ENCODE peak calls at places on chromosomes 2 and 18, in seven cellular contexts. B is progenitor cell of endocrine pancreas, J is colonic mucosa, N is K562, T is mucosa of descending colon, X is neural crest cell, S is glutamatergic neuron. E is an unnamed sample.

GRCh38 chr18:59123588-59124369 is 15.9 kb upstream of the SEC11C start:
- DNase-seq in X (no peak), T (no peak), J (no peak), B (no peak), N (no peak), S (no peak), E (peak; percentile 65)

GRCh38 chr2:214005337-214005736 is 405.5 kb upstream of the VWC2L start:
- DNase-seq in X (no peak), S (no peak), J (no peak), N (no peak), B (no peak), T (no peak), E (no peak)

GRCh38 chr2:10432315-10433181 is 15.6 kb downstream of the ODC1 start:
- DNase-seq in X (no peak), S (peak; percentile 17), B (no peak), T (peak; percentile 83), N (no peak), J (peak; percentile 75), E (no peak)

GRCh38 chr2:163682695-163683094 is 53.1 kb downstream of the FIGN start:
- DNase-seq in T (no peak), S (no peak), B (no peak), J (no peak), X (no peak), N (no peak), E (peak; percentile 38)

GRCh38 chr2:236318401-236318800 is 54.2 kb upstream of the ASB18 start:
- DNase-seq in T (no peak), S (no peak), B (no peak), N (no peak), X (no peak), J (no peak), E (no peak)

GRCh38 chr2:238864207-238865014 is 16.5 kb downstream of the TWIST2 start:
- DNase-seq in J (peak; percentile 87), S (no peak), N (peak; percentile 5), T (peak; percentile 80), X (peak; percentile 52), B (peak; percentile 56), E (peak; percentile 98)

GRCh38 chr2:174590928-174591648 is 6.5 kb downstream of the WIPF1 start:
- DNase-seq in N (no peak), J (no peak), B (no peak), T (no peak), X (no peak), S (no peak), E (no peak)

GRCh38 chr18:69172046-69172445 is 228.6 kb upstream of the DOK6 start:
- DNase-seq in B (no peak), J (no peak), X (no peak), T (no peak), N (no peak), S (no peak), E (no peak)

GRCh38 chr2:65576861-65577601 is 144.6 kb upstream of the SPRED2 start:
- DNase-seq in J (no peak), T (no peak), B (no peak), N (peak; percentile 52), X (no peak), S (no peak), E (peak; percentile 80)

GRCh38 chr2:96536445-96537065 is at the start of gene ARID5A:
- DNase-seq in T (peak; percentile 95), J (peak; percentile 96), S (peak; percentile 88), X (peak; percentile 84), N (peak; percentile 94), B (peak; percentile 85), E (peak; percentile 92)

GRCh38 chr2:100524331-100524730 is 38.5 kb upstream of the PDCL3 start:
- DNase-seq in B (no peak), X (no peak), T (no peak), J (no peak), S (no peak), N (no peak), E (no peak)

GRCh38 chr18:61397222-61397621 is 64.0 kb downstream of the CDH20 start:
- DNase-seq in N (no peak), T (no peak), X (no peak), B (no peak), J (no peak), S (no peak), E (no peak)

GRCh38 chr18:8895987-8896619 is 190.7 kb downstream of the MTCL1 start:
- DNase-seq in B (no peak), J (no peak), X (no peak), N (no peak), T (no peak), S (no peak), E (no peak)

DNA sequence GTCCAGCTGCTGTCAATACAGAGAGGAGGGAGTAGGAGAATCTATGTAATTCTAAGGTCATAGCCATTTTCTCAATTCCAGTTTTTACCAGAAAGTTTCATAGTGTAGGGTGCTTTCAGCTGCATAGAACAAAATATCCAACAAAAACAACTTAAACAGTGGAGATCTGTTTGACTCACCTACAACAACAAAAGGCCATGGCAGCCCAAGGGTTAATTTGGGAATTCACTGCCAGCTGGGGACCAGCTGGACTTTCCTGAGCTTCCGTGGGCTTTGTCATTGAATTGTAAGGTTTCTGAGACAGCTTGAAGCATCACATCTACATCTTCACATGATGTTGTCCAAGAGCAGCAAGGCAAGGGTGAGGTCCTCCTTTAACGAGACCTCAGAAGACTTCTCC is 512.7 kb downstream of the IRS1 start:
- DNase-seq in J (no peak), B (no peak), N (no peak), T (no peak), X (no peak), S (no peak), E (no peak)
- TF ChIP-seq CTCF in J (no peak), B (no peak), N (no peak), T (no peak), X (no peak), S (no peak), E (no peak)

GRCh38 chr2:111120253-111121027 is at the start of gene BCL2L11:
- DNase-seq in S (peak; percentile 90), B (peak; percentile 95), N (peak; percentile 94), X (peak; percentile 86), J (peak; percentile 96), T (peak; percentile 98), E (peak; percentile 91)
- TF ChIP-seq CTCF in S (peak; percentile 20), B (peak; percentile 48), N (peak; percentile 47), X (no peak), J (no peak), T (no peak), E (no peak)

GRCh38 chr2:54279385-54279784 is 23.4 kb upstream of the TSPYL6 start:
- DNase-seq in B (no peak), J (no peak), S (no peak), X (no peak), T (no peak), N (no peak), E (peak; percentile 14)
- TF ChIP-seq CTCF in B (peak; percentile 26), J (no peak), S (peak; percentile 39), X (peak; percentile 34), T (no peak), N (no peak), E (no peak)

DNA sequence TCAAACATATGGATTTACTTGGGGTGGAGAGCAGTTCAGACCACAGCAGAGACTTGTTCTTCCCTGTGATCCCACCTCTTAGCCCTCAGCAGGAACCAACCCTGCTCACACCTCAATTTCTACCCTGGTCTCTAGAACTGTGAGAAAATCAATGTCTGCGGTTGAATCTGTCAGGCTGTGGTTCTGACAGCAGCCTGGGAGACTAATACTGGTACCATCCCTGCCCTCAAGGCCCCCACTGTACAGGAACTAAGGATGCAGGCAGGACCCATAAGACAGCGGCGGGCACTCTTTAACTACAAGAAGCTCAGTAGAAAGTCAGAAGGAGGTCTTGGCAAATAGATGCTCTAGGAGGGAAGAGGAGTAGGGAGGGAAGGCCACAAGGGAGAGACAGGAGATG is 324.1 kb upstream of the ID2 start:
- DNase-seq in B (no peak), N (no peak), S (no peak), J (no peak), T (no peak), X (no peak), E (no peak)
- TF ChIP-seq CTCF in B (no peak), N (no peak), S (no peak), J (no peak), T (no peak), X (no peak), E (no peak)

E was measured in RWPE1.